ENCODE peak calls at places on chromosomes 16 and 17, in five cellular contexts. One of them, this sample, is unnamed.

GRCh38 chr16:87661561-87661960 is 59.3 kb downstream of the JPH3 start:
- DNase-seq in LNCaP clone FGC: no peak
- DNase-seq in suprapubic skin: no peak
- DNase-seq in uterus: no peak
- DNase-seq in ascending aorta: no peak
- DNase-seq in this sample: peak

GRCh38 chr17:57810740-57811632 is 38.9 kb downstream of the MRPS23 start:
- DNase-seq in ascending aorta: no peak
- DNase-seq in LNCaP clone FGC: no peak
- DNase-seq in suprapubic skin: no peak
- DNase-seq in uterus: peak
- DNase-seq in this sample: no peak

GRCh38 chr16:65463652-65464260 is 341.9 kb upstream of the CDH11 start:
- DNase-seq in uterus: no peak
- DNase-seq in ascending aorta: no peak
- DNase-seq in suprapubic skin: no peak
- DNase-seq in LNCaP clone FGC: no peak
- DNase-seq in this sample: no peak

GRCh38 chr16:46789499-46790414 is 41.2 kb downstream of the C16orf87 start:
- DNase-seq in LNCaP clone FGC: no peak
- DNase-seq in ascending aorta: peak
- DNase-seq in uterus: peak
- DNase-seq in suprapubic skin: peak
- DNase-seq in this sample: peak

GRCh38 chr16:17302213-17302612 is 168.5 kb downstream of the XYLT1 start:
- DNase-seq in suprapubic skin: no peak
- DNase-seq in ascending aorta: no peak
- DNase-seq in uterus: no peak
- DNase-seq in LNCaP clone FGC: no peak
- DNase-seq in this sample: no peak

GRCh38 chr17:2042355-2042929 is 620 bp downstream of the OVCA2 start:
- DNase-seq in LNCaP clone FGC: no peak
- DNase-seq in uterus: peak
- DNase-seq in ascending aorta: no peak
- DNase-seq in suprapubic skin: no peak
- DNase-seq in this sample: peak

GRCh38 chr16:11025120-11025531 is 80.8 kb downstream of the CLEC16A start:
- DNase-seq in LNCaP clone FGC: no peak
- DNase-seq in ascending aorta: no peak
- DNase-seq in uterus: no peak
- DNase-seq in suprapubic skin: peak
- DNase-seq in this sample: no peak

GRCh38 chr17:9291912-9292562 is 270.7 kb downstream of the NTN1 start:
- DNase-seq in ascending aorta: peak
- DNase-seq in suprapubic skin: no peak
- DNase-seq in uterus: peak
- DNase-seq in LNCaP clone FGC: peak
- DNase-seq in this sample: peak

GRCh38 chr17:978110-979093 is 1.2 kb downstream of the NXN start:
- DNase-seq in uterus: peak
- DNase-seq in LNCaP clone FGC: no peak
- DNase-seq in ascending aorta: no peak
- DNase-seq in suprapubic skin: no peak
- DNase-seq in this sample: no peak

GRCh38 chr17:77354721-77355455 is 214.1 kb downstream of the SEC14L1 start:
- DNase-seq in LNCaP clone FGC: no peak
- DNase-seq in suprapubic skin: peak
- DNase-seq in uterus: peak
- DNase-seq in ascending aorta: peak
- DNase-seq in this sample: no peak

GRCh38 chr17:34771891-34772290 is 189.4 kb downstream of the CCT6B start:
- DNase-seq in ascending aorta: no peak
- DNase-seq in uterus: no peak
- DNase-seq in suprapubic skin: no peak
- DNase-seq in LNCaP clone FGC: no peak
- DNase-seq in this sample: no peak

GRCh38 chr17:40588557-40588956 is 23.3 kb upstream of the CCR7 start:
- DNase-seq in LNCaP clone FGC: no peak
- DNase-seq in ascending aorta: no peak
- DNase-seq in uterus: no peak
- DNase-seq in suprapubic skin: no peak
- DNase-seq in this sample: no peak

GRCh38 chr17:83034525-83034924 is 44.9 kb upstream of the METRNL start:
- DNase-seq in uterus: no peak
- DNase-seq in ascending aorta: no peak
- DNase-seq in suprapubic skin: no peak
- DNase-seq in LNCaP clone FGC: no peak
- DNase-seq in this sample: no peak

GRCh38 chr17:81831563-81831956 is 1.5 kb downstream of the MCRIP1 start:
- DNase-seq in suprapubic skin: no peak
- DNase-seq in LNCaP clone FGC: no peak
- DNase-seq in ascending aorta: no peak
- DNase-seq in uterus: no peak
- DNase-seq in this sample: no peak

GRCh38 chr16:27838536-27839175 is 224.9 kb downstream of the GSG1L start:
- DNase-seq in suprapubic skin: peak
- DNase-seq in ascending aorta: no peak
- DNase-seq in LNCaP clone FGC: no peak
- DNase-seq in uterus: no peak
- DNase-seq in this sample: no peak

GRCh38 chr17:81885869-81886548 is 5.4 kb downstream of the ALYREF start:
- DNase-seq in LNCaP clone FGC: no peak
- DNase-seq in ascending aorta: no peak
- DNase-seq in suprapubic skin: no peak
- DNase-seq in uterus: no peak
- DNase-seq in this sample: no peak

GRCh38 chr16:79610771-79611170 is 10.2 kb upstream of the MAF start:
- DNase-seq in ascending aorta: no peak
- DNase-seq in LNCaP clone FGC: no peak
- DNase-seq in uterus: no peak
- DNase-seq in suprapubic skin: no peak
- DNase-seq in this sample: no peak

GRCh38 chr16:75789237-75789636 is 62.9 kb upstream of the CPHXL start:
- DNase-seq in ascending aorta: no peak
- DNase-seq in LNCaP clone FGC: no peak
- DNase-seq in suprapubic skin: no peak
- DNase-seq in uterus: no peak
- DNase-seq in this sample: peak

GRCh38 chr17:61405686-61406542 is 6.3 kb downstream of the TBX2 start:
- DNase-seq in LNCaP clone FGC: no peak
- DNase-seq in ascending aorta: no peak
- DNase-seq in uterus: no peak
- DNase-seq in suprapubic skin: no peak
- DNase-seq in this sample: no peak

GRCh38 chr17:28547096-28547622 is 5.3 kb downstream of the UNC119 start:
- DNase-seq in suprapubic skin: no peak
- DNase-seq in uterus: no peak
- DNase-seq in ascending aorta: no peak
- DNase-seq in LNCaP clone FGC: no peak
- DNase-seq in this sample: no peak

GRCh38 chr17:49979748-49980479 is 10.9 kb downstream of the DLX4 start:
- DNase-seq in uterus: no peak
- DNase-seq in suprapubic skin: no peak
- DNase-seq in LNCaP clone FGC: no peak
- DNase-seq in ascending aorta: no peak
- DNase-seq in this sample: no peak

GRCh38 chr17:82105882-82106696 is 8.1 kb upstream of the FASN start:
- DNase-seq in ascending aorta: no peak
- DNase-seq in uterus: peak
- DNase-seq in suprapubic skin: peak
- DNase-seq in LNCaP clone FGC: peak
- DNase-seq in this sample: peak

GRCh38 chr16:11316331-11317015 is 28.8 kb upstream of the RMI2 start:
- DNase-seq in ascending aorta: no peak
- DNase-seq in uterus: no peak
- DNase-seq in suprapubic skin: no peak
- DNase-seq in LNCaP clone FGC: no peak
- DNase-seq in this sample: no peak

GRCh38 chr17:48488548-48489106 is 42.2 kb downstream of the HOXB1 start:
- DNase-seq in suprapubic skin: no peak
- DNase-seq in uterus: no peak
- DNase-seq in LNCaP clone FGC: no peak
- DNase-seq in ascending aorta: no peak
- DNase-seq in this sample: no peak

GRCh38 chr17:48484256-48484655 is 46.6 kb downstream of the HOXB1 start:
- DNase-seq in ascending aorta: no peak
- DNase-seq in LNCaP clone FGC: no peak
- DNase-seq in suprapubic skin: no peak
- DNase-seq in uterus: no peak
- DNase-seq in this sample: no peak

GRCh38 chr17:48484850-48485249 is 46.0 kb downstream of the HOXB1 start:
- DNase-seq in LNCaP clone FGC: no peak
- DNase-seq in uterus: no peak
- DNase-seq in ascending aorta: no peak
- DNase-seq in suprapubic skin: no peak
- DNase-seq in this sample: no peak

GRCh38 chr17:48487221-48487620 is 43.6 kb downstream of the HOXB1 start:
- DNase-seq in uterus: no peak
- DNase-seq in suprapubic skin: no peak
- DNase-seq in ascending aorta: no peak
- DNase-seq in LNCaP clone FGC: no peak
- DNase-seq in this sample: no peak

DNA sequence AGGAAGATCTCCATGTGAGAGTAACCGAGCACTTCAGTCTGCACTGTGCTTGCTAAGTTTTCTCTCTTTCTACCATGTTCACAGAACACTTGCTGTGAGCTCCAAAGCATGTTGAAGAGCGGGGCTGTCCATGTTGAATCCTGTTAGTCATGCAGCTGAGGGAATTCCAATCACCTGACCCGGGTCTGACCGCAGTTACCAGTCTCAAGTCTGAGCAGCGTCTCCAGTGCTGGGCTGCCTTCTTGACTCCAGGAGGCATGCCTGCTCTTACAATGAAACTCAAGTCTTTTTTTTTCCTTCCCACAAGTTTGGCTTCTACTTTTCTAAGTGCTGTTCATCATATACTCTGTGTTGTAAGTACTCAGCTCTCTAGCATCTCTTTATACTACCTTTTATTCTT is 44.3 kb downstream of the HOXB1 start:
- DNase-seq in uterus: no peak
- DNase-seq in ascending aorta: no peak
- DNase-seq in LNCaP clone FGC: no peak
- DNase-seq in suprapubic skin: no peak
- DNase-seq in this sample: no peak
- TF ChIP-seq CTCF in uterus: no peak
- TF ChIP-seq CTCF in ascending aorta: no peak
- TF ChIP-seq CTCF in LNCaP clone FGC: no peak
- TF ChIP-seq CTCF in suprapubic skin: no peak
- TF ChIP-seq CTCF in this sample: no peak

GRCh38 chr17:79926002-79926307 is 86.7 kb upstream of the CBX4 start:
- DNase-seq in LNCaP clone FGC: no peak
- DNase-seq in suprapubic skin: no peak
- DNase-seq in uterus: no peak
- DNase-seq in ascending aorta: no peak
- DNase-seq in this sample: peak

GRCh38 chr17:79923974-79924638 is 84.9 kb upstream of the CBX4 start:
- DNase-seq in LNCaP clone FGC: no peak
- DNase-seq in ascending aorta: no peak
- DNase-seq in suprapubic skin: no peak
- DNase-seq in uterus: no peak
- DNase-seq in this sample: peak

GRCh38 chr17:79924639-79924976 is 85.4 kb upstream of the CBX4 start:
- DNase-seq in ascending aorta: no peak
- DNase-seq in uterus: no peak
- DNase-seq in LNCaP clone FGC: no peak
- DNase-seq in suprapubic skin: no peak
- DNase-seq in this sample: no peak

GRCh38 chr17:79926308-79927135 is 87.3 kb upstream of the CBX4 start:
- DNase-seq in ascending aorta: no peak
- DNase-seq in suprapubic skin: no peak
- DNase-seq in uterus: no peak
- DNase-seq in LNCaP clone FGC: no peak
- DNase-seq in this sample: peak

GRCh38 chr17:79925242-79925957 is 86.2 kb upstream of the CBX4 start:
- DNase-seq in suprapubic skin: no peak
- DNase-seq in ascending aorta: peak
- DNase-seq in uterus: no peak
- DNase-seq in LNCaP clone FGC: peak
- DNase-seq in this sample: peak
- TF ChIP-seq CTCF in suprapubic skin: no peak
- TF ChIP-seq CTCF in ascending aorta: no peak
- TF ChIP-seq CTCF in uterus: no peak
- TF ChIP-seq CTCF in LNCaP clone FGC: peak
- TF ChIP-seq CTCF in this sample: no peak

GRCh38 chr17:45306623-45307022 is 10.2 kb downstream of the MAP3K14 start:
- DNase-seq in LNCaP clone FGC: no peak
- DNase-seq in suprapubic skin: no peak
- DNase-seq in ascending aorta: no peak
- DNase-seq in uterus: no peak
- DNase-seq in this sample: no peak
- TF ChIP-seq CTCF in LNCaP clone FGC: no peak
- TF ChIP-seq CTCF in suprapubic skin: no peak
- TF ChIP-seq CTCF in ascending aorta: peak
- TF ChIP-seq CTCF in uterus: no peak
- TF ChIP-seq CTCF in this sample: no peak

DNA sequence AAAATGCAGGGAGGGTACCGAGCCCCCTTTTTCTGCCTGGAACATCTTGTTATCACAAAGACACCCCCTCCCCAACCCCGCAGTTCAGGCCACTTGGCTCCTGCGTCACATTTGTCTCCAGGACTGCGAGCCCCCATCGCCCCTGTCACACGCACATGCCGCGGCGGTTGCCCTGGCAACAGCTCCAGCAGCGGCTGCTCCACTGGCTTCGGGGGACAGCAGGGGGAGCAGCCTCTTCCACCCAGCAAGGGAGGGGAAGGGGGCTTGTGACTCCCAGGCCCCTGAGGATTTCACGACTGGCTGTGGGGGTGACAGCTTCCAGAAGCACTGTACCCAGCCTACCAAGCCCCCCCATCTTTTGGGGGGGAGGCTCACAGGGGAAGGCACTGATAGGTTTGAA is 2.6 kb downstream of the BAIAP3 start:
- DNase-seq in suprapubic skin: no peak
- DNase-seq in LNCaP clone FGC: no peak
- DNase-seq in uterus: no peak
- DNase-seq in ascending aorta: no peak
- DNase-seq in this sample: no peak
- TF ChIP-seq CTCF in suprapubic skin: no peak
- TF ChIP-seq CTCF in LNCaP clone FGC: no peak
- TF ChIP-seq CTCF in uterus: no peak
- TF ChIP-seq CTCF in ascending aorta: no peak
- TF ChIP-seq CTCF in this sample: no peak

DNA sequence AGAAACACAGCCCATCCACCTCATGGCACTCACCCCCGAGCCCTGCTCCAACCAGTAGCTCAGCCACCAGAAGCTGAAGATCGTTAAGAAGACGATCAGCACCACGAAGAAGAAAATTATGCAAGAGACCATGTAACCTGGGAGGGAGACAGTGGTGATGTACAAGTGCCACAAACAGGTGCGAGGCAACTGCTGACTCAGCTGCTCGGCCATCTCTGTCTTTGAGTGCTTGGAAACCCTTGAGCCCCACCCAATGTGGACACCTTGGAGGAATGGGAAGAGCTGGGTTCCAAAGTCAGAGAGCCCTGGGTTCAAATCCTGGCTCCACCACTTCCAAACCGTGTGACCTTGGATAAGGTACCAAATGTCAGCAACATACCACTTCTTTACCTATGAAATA is 38.1 kb upstream of the ABCC12 start:
- DNase-seq in suprapubic skin: no peak
- DNase-seq in ascending aorta: no peak
- DNase-seq in uterus: no peak
- DNase-seq in LNCaP clone FGC: no peak
- DNase-seq in this sample: no peak
- TF ChIP-seq CTCF in suprapubic skin: no peak
- TF ChIP-seq CTCF in ascending aorta: no peak
- TF ChIP-seq CTCF in uterus: no peak
- TF ChIP-seq CTCF in LNCaP clone FGC: no peak
- TF ChIP-seq CTCF in this sample: no peak

This sample was measured in Caco-2.